ENCODE peak calls at places on chromosomes 11 and 22, in nine cellular contexts. H, V, T, Z, D, G, N, R and J are unnamed samples.

GRCh38 chr11:116890193-116890592 is 52.8 kb upstream of the APOA1 start:
- DNase-seq in R (no peak), D (peak), Z (no peak), V (no peak), T (no peak), G (no peak), N (no peak), H (no peak), J (peak)

GRCh38 chr11:113778111-113778910 is 1.3 kb upstream of the CLDN25 start:
- DNase-seq in D (peak), G (peak), H (peak), N (peak), Z (peak), R (no peak), T (peak), V (no peak), J (peak)

GRCh38 chr11:14306481-14306880 is 52.5 kb downstream of the RRAS2 start:
- DNase-seq in D (no peak), T (no peak), G (no peak), N (no peak), R (no peak), H (no peak), V (no peak), Z (no peak), J (no peak)

GRCh38 chr11:64131657-64132387 is 34.1 kb downstream of the MACROD1 start:
- DNase-seq in N (no peak), Z (no peak), H (no peak), G (no peak), D (no peak), R (no peak), T (no peak), V (no peak), J (no peak)

GRCh38 chr11:122816701-122817100 is 21.6 kb upstream of the CRTAM start:
- DNase-seq in D (no peak), N (no peak), H (no peak), R (no peak), T (no peak), Z (peak), V (no peak), G (no peak), J (peak)

GRCh38 chr11:113873241-113873626 is 2.1 kb downstream of the USP28 start:
- DNase-seq in V (no peak), R (no peak), D (peak), Z (peak), H (no peak), T (peak), G (no peak), N (no peak), J (no peak)

GRCh38 chr22:40415531-40416266 is 45.3 kb downstream of the SGSM3 start:
- DNase-seq in H (peak), T (no peak), V (no peak), Z (no peak), R (no peak), G (no peak), D (peak), N (no peak), J (peak)

GRCh38 chr11:119671048-119671447 is 58.0 kb downstream of the NECTIN1 start:
- DNase-seq in H (peak), T (peak), D (peak), Z (peak), R (peak), V (peak), N (peak), G (no peak), J (peak)

GRCh38 chr11:125451400-125452124 is 44.5 kb downstream of the FEZ1 start:
- DNase-seq in V (peak), H (peak), N (peak), T (peak), R (no peak), Z (peak), D (peak), G (no peak), J (peak)

GRCh38 chr11:65226103-65226442 is 35.7 kb upstream of the POLA2 start:
- DNase-seq in T (no peak), Z (no peak), G (no peak), V (no peak), D (no peak), H (no peak), N (no peak), R (no peak), J (no peak)

GRCh38 chr22:26923498-26923897 is 266.1 kb downstream of the MIAT start:
- DNase-seq in T (no peak), V (no peak), Z (no peak), D (no peak), R (no peak), N (no peak), G (no peak), H (no peak), J (no peak)

GRCh38 chr11:132177106-132177505 is 806.7 kb downstream of the NTM start:
- DNase-seq in Z (no peak), R (peak), D (peak), G (peak), V (no peak), N (no peak), T (peak), H (no peak), J (peak)

GRCh38 chr22:30386960-30387848 is at the start of gene RNF215:
- DNase-seq in N (peak), Z (peak), R (peak), V (peak), T (peak), D (peak), H (peak), G (no peak), J (peak)

GRCh38 chr11:117097567-117098268 is 510 bp downstream of the SIK3 start:
- DNase-seq in N (peak), D (peak), Z (peak), V (peak), T (no peak), H (peak), G (no peak), R (no peak), J (no peak)

GRCh38 chr22:27799334-27800249 is 2.0 kb downstream of the MN1 start:
- DNase-seq in N (peak), R (no peak), V (no peak), D (peak), H (no peak), G (no peak), T (no peak), Z (no peak), J (peak)

GRCh38 chr22:47794851-47795250 is 1032.4 kb downstream of the TBC1D22A start:
- DNase-seq in H (no peak), D (no peak), T (no peak), Z (no peak), R (no peak), V (no peak), N (no peak), G (no peak), J (no peak)

GRCh38 chr22:47795477-47796127 is 1033.2 kb downstream of the TBC1D22A start:
- DNase-seq in D (no peak), T (no peak), H (no peak), V (no peak), R (no peak), G (no peak), N (no peak), Z (no peak), J (no peak)

GRCh38 chr22:47797546-47797945 is 1035.1 kb downstream of the TBC1D22A start:
- DNase-seq in G (no peak), H (no peak), V (no peak), T (no peak), D (no peak), Z (no peak), R (no peak), N (no peak), J (no peak)

GRCh38 chr22:47796128-47796908 is 1033.9 kb downstream of the TBC1D22A start:
- DNase-seq in T (no peak), R (no peak), D (no peak), H (no peak), Z (no peak), V (no peak), N (no peak), G (no peak), J (no peak)

GRCh38 chr22:47793304-47794101 is 1031.1 kb downstream of the TBC1D22A start:
- DNase-seq in Z (no peak), D (no peak), N (no peak), G (no peak), H (no peak), T (no peak), V (no peak), R (no peak), J (no peak)
- TF ChIP-seq CTCF in Z (no peak), D (no peak), N (no peak), G (no peak), H (no peak), T (no peak), V (no peak), R (no peak), J (no peak)

GRCh38 chr11:46389450-46390330 is 1.9 kb downstream of the CHRM4 start:
- DNase-seq in R (no peak), N (peak), G (no peak), V (peak), Z (peak), D (peak), H (peak), T (peak), J (peak)

GRCh38 chr11:46391186-46391577 is 394 bp downstream of the CHRM4 start:
- DNase-seq in G (no peak), Z (no peak), D (no peak), H (no peak), R (no peak), V (no peak), N (no peak), T (no peak), J (no peak)

GRCh38 chr11:46391578-46392420 is at the start of gene CHRM4:
- DNase-seq in Z (no peak), T (no peak), G (no peak), V (no peak), R (no peak), H (no peak), D (peak), N (no peak), J (peak)

GRCh38 chr11:46388619-46389449 is 2.7 kb downstream of the CHRM4 start:
- DNase-seq in N (no peak), V (no peak), H (no peak), T (no peak), D (no peak), R (no peak), G (no peak), Z (no peak), J (no peak)

DNA sequence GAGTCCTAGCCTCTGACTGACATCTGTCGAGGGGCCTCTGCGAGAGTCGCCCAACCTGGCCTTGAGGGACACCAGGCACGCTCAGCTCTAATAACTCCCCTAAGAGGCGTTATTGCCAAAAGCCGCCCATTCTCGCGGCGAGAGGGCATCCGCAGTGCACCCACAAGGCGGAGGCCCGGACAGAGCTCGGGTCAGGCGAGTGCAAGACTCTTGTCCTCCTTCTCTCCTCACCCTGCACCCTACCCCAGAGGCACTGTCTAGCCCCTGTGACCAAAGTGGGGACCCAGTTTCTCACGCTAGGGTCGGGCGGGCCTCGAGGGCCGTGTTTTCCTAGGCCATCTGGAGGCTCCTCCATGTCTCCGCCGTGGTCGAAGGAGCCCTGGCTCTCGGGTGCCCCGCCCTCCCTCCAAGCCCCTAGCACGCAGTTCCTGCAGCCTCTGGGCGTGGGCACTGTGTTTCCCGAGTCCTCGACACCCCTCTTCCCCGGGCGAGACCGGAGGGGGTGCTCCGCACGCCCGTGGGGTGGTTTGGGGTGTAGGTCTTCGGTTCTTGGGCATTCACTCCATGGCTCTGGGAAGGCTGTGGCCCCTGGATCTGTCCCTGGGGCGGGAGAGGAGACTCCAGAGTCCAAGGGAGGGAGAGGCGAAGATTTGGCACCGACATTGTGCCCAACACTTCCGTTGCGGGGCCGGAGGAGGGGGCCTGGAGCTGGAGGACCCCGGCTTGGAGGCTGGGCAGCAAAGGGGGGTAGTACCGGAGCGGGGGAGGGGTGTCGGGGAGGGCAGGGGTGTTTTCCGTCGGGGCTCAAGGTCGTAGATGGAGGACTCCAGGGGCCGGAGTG is 1.0 kb downstream of the CHRM4 start:
- DNase-seq in V (no peak), G (no peak), H (no peak), Z (no peak), D (no peak), N (no peak), R (no peak), T (no peak), J (no peak)
- H3K4me3 ChIP-seq in V (no peak), G (no peak), H (no peak), Z (no peak), D (no peak), N (peak), R (no peak), T (no peak), J (no peak)

DNA sequence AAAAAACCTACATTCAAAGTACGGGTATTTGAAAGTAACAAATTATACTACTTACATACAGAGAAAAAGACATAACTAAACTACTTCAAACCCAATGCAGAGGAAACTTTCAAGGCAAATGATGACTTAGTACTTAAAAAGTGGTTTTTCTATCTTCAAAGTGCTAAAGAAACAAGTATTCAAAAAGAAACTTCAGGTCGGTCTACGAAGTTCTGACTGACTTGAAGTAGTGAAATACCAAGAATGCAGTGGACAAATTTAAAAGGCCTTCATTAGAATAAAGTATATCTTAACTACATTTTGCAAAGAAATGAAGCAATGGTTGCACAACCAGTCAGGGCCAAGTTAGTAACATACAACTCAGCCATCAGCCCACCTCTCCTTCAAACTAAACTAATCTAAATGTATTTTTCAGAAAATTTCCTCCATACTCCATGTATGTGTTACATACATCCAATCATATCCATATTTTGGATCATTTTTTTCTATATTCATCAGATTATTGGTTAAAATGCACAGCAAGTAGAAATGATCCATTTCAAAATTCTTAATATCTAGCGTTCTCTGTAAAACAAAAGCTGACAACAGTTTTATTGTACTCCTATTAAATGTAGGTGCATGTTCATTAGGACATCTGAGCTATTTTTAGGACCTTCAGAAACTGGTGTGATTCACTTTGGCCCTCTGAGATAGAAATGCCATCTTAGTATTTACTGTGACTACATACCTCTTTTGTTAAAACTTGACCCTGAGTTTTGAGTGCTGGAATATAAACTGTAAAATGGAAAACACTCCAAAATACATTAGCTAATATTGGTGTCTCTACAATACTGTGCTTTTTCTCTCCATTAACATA is 49.9 kb downstream of the BIRC2 start:
- DNase-seq in Z (no peak), T (no peak), V (no peak), N (no peak), R (no peak), G (no peak), H (no peak), D (no peak), J (peak)
- TF ChIP-seq CTCF in Z (no peak), T (no peak), V (no peak), N (no peak), R (no peak), G (no peak), H (no peak), D (no peak), J (no peak)

DNA sequence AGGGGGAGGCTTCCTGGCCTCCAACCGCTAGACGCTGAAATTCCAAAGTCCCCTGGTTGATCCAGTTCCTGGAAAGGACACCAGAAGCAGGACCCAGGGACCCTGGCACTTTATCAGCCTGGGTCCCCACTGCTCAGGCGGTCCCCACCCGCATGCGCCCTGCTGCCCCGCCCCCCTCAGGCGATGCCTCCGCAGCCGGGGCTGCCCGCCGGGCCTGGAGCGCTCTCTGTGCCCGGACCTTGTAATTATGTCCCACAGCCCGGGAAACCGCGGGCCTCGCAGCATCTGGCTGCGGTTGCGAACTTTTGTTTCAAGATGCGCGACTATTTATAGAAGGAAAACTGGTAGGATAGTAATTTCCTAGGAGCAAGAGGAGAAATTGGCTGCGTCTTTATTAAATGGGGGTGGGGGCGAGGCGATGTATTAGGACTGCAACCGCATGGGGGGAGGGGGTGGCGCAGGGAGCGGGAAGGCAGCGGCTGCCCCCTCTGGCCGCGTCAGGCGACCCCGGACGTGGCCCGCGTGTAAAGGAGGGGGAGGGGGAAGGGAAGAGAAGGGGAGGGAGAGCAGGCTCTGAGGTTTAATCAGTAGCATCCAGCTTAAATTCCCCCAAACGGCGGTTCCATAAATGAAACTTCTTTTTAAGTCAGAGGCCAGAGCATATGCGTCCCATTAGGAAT is 6.1 kb downstream of the WNT7B start:
- DNase-seq in D (peak), V (no peak), G (no peak), H (no peak), Z (no peak), R (no peak), T (no peak), N (no peak), J (no peak)
- H3K4me3 ChIP-seq in D (peak), V (no peak), G (no peak), H (no peak), Z (no peak), R (peak), T (peak), N (peak), J (peak)

DNA sequence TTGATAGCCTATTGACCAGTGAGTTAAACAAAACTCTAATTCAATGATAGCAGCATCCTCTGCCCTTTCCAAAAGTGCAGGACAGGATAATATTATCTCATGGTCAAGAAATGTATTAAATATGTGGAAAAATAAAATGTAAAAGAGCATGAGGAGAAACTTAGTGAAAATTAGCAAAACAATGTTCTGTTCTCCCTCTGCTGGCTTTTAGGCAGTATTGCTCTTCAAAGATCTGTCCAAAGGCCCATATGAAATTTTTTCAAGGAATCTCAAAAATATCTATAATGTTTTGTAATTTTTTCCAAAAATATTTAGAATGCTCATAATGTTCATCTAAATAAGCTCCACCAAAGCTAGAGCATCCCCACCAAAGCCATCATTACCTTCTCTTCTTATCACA is 8.3 kb upstream of the ARL14EP start:
- DNase-seq in Z (no peak), V (no peak), N (no peak), D (peak), H (no peak), T (no peak), G (no peak), R (no peak), J (peak)
- TF ChIP-seq CTCF in Z (peak), V (no peak), N (no peak), D (peak), H (peak), T (peak), G (peak), R (peak), J (peak)

GRCh38 chr11:1022411-1022810 is 14.1 kb downstream of the MUC6 start:
- DNase-seq in R (no peak), V (no peak), Z (no peak), D (no peak), G (no peak), H (no peak), T (no peak), N (no peak), J (no peak)

GRCh38 chr11:1019321-1019910 is 17.1 kb downstream of the MUC6 start:
- DNase-seq in T (no peak), D (no peak), V (no peak), N (no peak), H (no peak), G (no peak), Z (no peak), R (no peak), J (no peak)

GRCh38 chr11:1018091-1018490 is 18.4 kb downstream of the MUC6 start:
- DNase-seq in H (no peak), T (no peak), D (no peak), N (no peak), G (no peak), Z (no peak), V (no peak), R (no peak), J (no peak)

GRCh38 chr11:1022908-1023810 is 13.4 kb downstream of the MUC6 start:
- DNase-seq in R (no peak), D (no peak), N (no peak), H (no peak), T (no peak), G (no peak), V (no peak), Z (no peak), J (no peak)

GRCh38 chr11:1020211-1020905 is 16.2 kb downstream of the MUC6 start:
- DNase-seq in H (no peak), R (no peak), N (no peak), Z (no peak), T (no peak), D (no peak), V (no peak), G (no peak), J (no peak)
- H3K4me3 ChIP-seq in H (no peak), R (no peak), N (no peak), Z (no peak), T (no peak), D (no peak), V (no peak), G (no peak), J (no peak)

DNA sequence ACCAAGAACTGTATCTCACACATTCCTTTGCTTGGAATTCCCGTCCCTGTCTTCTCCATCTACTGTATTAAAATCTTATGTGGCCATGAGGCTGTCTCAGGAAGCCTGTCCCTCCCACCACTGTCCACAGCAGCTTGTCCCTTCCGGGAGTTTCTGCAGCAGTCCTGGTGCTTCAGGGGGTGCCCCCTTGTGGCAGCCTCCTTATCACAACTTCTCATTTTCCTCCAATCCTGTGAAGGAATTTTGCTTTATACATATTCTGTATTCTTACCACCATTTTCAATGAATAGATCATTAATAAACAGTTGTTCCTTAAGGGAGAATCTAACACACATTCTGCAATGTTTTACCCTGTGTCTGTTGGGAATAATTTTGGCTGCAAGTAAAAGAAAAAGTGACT is 220.4 kb upstream of the RAG2 start:
- DNase-seq in V (peak), H (no peak), D (no peak), N (no peak), R (no peak), T (no peak), G (no peak), Z (no peak), J (no peak)
- TF ChIP-seq CTCF in V (no peak), H (no peak), D (peak), N (no peak), R (peak), T (peak), G (peak), Z (no peak), J (peak)

GRCh38 chr22:31631381-31631780 is 30.6 kb downstream of the PISD start:
- DNase-seq in T (no peak), G (no peak), D (no peak), N (no peak), R (no peak), H (no peak), V (no peak), Z (no peak), J (no peak)
- H3K4me3 ChIP-seq in T (peak), G (no peak), D (peak), N (peak), R (peak), H (no peak), V (no peak), Z (no peak), J (peak)

GRCh38 chr11:86535773-86536172 is 136.6 kb downstream of the ME3 start:
- DNase-seq in T (no peak), R (no peak), H (no peak), G (no peak), V (no peak), D (no peak), N (no peak), Z (no peak), J (no peak)
- TF ChIP-seq CTCF in T (no peak), R (no peak), H (no peak), G (no peak), V (no peak), D (no peak), N (no peak), Z (no peak), J (no peak)